ENCODE peak calls at places on chromosomes 7 and 10, in six cellular contexts. R is endothelial cell of umbilical vein, L is hepatocyte, J is heart right ventricle, N is bronchial epithelial cell, H is upper lobe of right lung. P is an unnamed sample.
A peak's percentile ranks its signal among the peaks of the same experiment; 100 is the strongest.

GRCh38 chr10:47277352-47278151 is 22.4 kb upstream of the GDF10 start:
- DNase-seq in R (no peak), J (no peak), L (no peak), N (peak; percentile 66), H (no peak), P (no peak)

GRCh38 chr10:67571503-67571902 is 124.5 kb downstream of the CTNNA3 start:
- DNase-seq in N (no peak), L (no peak), H (no peak), R (no peak), J (no peak), P (no peak)

GRCh38 chr7:42843209-42843800 is 68.6 kb downstream of the C7orf25 start:
- DNase-seq in N (peak; percentile 34), H (peak; percentile 65), J (peak; percentile 22), L (peak; percentile 71), R (peak; percentile 53), P (no peak)

GRCh38 chr7:121937224-121937623 is 64.3 kb downstream of the PTPRZ1 start:
- DNase-seq in R (no peak), N (no peak), L (no peak), J (no peak), H (no peak), P (no peak)

GRCh38 chr10:30184397-30185033 is 125.1 kb upstream of the JCAD start:
- DNase-seq in L (peak; percentile 19), H (no peak), R (no peak), N (no peak), J (no peak), P (no peak)

GRCh38 chr7:73704640-73705550 is 14.6 kb downstream of the STX1A start:
- DNase-seq in J (no peak), R (no peak), N (peak; percentile 83), H (peak; percentile 80), L (peak; percentile 20), P (no peak)

GRCh38 chr7:17532861-17533404 is 234.5 kb downstream of the AHR start:
- DNase-seq in N (peak; percentile 92), H (no peak), J (no peak), L (no peak), R (no peak), P (no peak)

GRCh38 chr7:37285701-37286475 is 162.8 kb downstream of the ELMO1 start:
- DNase-seq in R (peak; percentile 88), J (peak; percentile 29), H (no peak), L (no peak), N (no peak), P (no peak)

GRCh38 chr7:16999541-17000266 is 117.9 kb upstream of the AGR3 start:
- DNase-seq in R (no peak), N (no peak), L (no peak), J (no peak), H (no peak), P (no peak)

GRCh38 chr7:24851791-24852190 is 94.5 kb upstream of the GSDME start:
- DNase-seq in H (no peak), J (no peak), L (no peak), N (peak; percentile 58), R (peak; percentile 29), P (no peak)

GRCh38 chr10:25564351-25564750 is 369.7 kb upstream of the MYO3A start:
- DNase-seq in H (no peak), R (peak; percentile 9), N (no peak), L (no peak), J (no peak), P (no peak)

GRCh38 chr10:13001887-13002212 is 337 bp upstream of the CCDC3 start:
- DNase-seq in L (no peak), H (no peak), J (no peak), R (no peak), N (no peak), P (no peak)
- H3K4me3 ChIP-seq in L (peak overlapping the region; percentile 42), H (peak overlapping the region; percentile 42), J (peak overlapping the region; percentile 51), R (no peak overlapping the region), N (peak overlapping the region; percentile 50), P (no peak overlapping the region)

GRCh38 chr7:3673524-3673923 is 372.5 kb downstream of the SDK1 start:
- DNase-seq in L (peak; percentile 18), R (peak; percentile 25), J (no peak), N (peak; percentile 13), H (peak; percentile 67), P (no peak)
- TF ChIP-seq CTCF in L (peak; percentile 34), R (peak; percentile 54), J (peak; percentile 40), N (peak; percentile 34), H (peak; percentile 43), P (no peak)

DNA sequence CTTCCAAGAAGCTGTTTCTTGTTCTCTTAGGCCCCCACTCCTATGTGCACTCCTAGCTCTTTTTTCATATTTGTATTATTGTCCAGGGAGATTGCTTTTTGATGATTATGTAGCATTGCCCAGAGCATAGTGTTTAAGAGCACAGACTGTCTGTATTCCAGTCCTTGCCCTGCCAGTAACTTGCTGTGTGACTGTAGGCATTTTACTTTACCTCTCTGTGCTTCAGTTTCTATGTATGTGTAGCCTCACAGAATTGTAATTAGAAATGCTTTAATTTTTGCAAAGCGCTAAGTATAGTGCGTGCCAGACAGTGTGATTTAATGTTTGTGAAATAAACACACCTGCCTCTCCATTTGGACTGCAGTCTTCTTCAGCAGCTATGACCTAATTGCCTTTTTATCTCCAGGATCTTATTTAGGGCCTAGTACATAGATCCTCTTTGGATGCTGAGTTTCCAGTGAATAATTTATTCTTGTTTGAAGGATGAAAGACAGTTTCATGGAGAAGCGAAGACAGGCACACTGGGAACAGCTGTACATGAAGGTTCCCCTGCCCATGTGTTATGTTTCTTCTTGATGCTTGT is 1.4 kb downstream of the SEC23IP start:
- DNase-seq in H (no peak), R (no peak), L (no peak), J (no peak), N (no peak), P (no peak)
- H3K4me3 ChIP-seq in H (peak overlapping the region; percentile 63), R (no peak overlapping the region), L (no peak overlapping the region), J (peak overlapping the region; percentile 90), N (no peak overlapping the region), P (peak overlapping the region; percentile 100)

GRCh38 chr10:120011359-120012132 is 119.0 kb downstream of the SEC23IP start:
- DNase-seq in L (no peak), N (no peak), J (no peak), R (no peak), H (no peak), P (no peak)
- TF ChIP-seq CTCF in L (no peak), N (no peak), J (no peak), R (no peak), H (no peak), P (no peak)

GRCh38 chr7:27115161-27116018 is 12.9 kb upstream of the HOXA2 start:
- DNase-seq in H (no peak), R (peak; percentile 81), L (peak; percentile 72), J (no peak), N (no peak), P (no peak)
- H3K4me3 ChIP-seq in H (peak overlapping the region; percentile 65), R (peak overlapping the region; percentile 91), L (peak overlapping the region; percentile 18), J (no peak overlapping the region), N (no peak overlapping the region), P (no peak overlapping the region)

DNA sequence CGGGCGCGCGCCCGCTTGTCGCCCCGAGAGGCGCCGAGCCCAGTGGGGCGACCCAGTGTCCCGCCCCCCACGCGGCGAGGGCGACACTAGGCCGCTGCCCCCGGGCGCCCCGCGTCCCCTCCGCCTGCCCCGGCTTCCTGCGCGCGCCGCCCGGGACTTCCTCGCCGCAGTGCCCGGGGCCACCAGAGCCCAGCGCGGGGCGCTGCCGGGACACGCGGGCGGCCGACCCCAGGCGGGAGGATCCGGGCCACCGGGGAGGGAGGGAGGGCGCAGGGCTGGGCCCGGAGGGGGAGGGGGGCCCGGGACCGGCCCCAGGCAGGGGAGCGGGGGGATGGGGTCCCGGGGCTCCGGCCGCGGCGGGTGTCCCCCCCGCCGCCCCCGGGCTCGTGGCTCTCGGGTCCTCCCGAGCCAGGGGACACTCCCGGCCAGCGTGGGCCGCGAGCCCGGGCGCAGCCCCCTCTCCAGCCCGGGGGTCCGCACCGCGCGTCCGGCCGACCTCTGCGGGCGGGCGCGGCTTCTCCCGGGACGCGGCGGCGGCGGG is 435 bp upstream of the PWWP2B start:
- DNase-seq in R (no peak), H (peak; percentile 89), L (peak; percentile 90), J (peak; percentile 58), N (no peak), P (no peak)
- TF ChIP-seq CTCF in R (no peak), H (peak; percentile 20), L (peak; percentile 24), J (no peak), N (peak; percentile 35), P (no peak)

GRCh38 chr7:85274452-85274851 is 87.6 kb upstream of the SEMA3D start:
- DNase-seq in J (no peak), N (no peak), H (no peak), R (no peak), L (no peak), P (no peak)
- H3K4me3 ChIP-seq in J (no peak overlapping the region), N (no peak overlapping the region), H (no peak overlapping the region), R (no peak overlapping the region), L (no peak overlapping the region), P (no peak overlapping the region)

DNA sequence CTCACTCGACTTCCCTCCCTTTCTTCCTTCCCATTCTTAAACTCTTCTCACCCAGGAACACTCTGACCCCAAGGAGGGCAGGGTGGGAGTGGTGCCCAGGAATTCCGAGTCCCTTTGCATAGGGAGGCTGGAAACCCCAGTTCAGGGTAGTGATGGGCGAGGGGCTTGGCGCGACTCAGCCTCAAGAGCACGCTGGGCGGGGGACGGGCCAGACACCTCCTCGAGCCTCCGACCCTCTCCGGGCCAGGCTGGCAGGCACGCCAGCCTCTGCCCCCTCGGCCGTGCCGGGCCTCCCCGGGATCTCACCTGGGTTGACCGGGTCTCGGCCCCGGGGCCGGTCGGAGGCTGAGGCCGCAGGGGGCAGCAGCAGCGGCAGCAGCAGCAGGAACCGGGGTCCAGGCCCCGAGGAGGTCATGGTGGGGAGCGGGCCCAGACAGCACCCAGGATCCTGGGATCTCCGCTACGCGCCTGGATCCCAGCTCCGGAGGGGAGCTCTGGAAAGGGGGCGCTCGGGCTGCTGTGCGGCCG is 457 bp downstream of the PLOD3 start:
- DNase-seq in H (no peak), N (no peak), L (no peak), J (no peak), R (peak; percentile 21), P (no peak)
- TF ChIP-seq CTCF in H (no peak), N (peak; percentile 2), L (no peak), J (no peak), R (no peak), P (no peak)

GRCh38 chr7:28685291-28685659 is 272.9 kb downstream of the TRIL start:
- DNase-seq in R (no peak), N (no peak), J (peak; percentile 38), L (no peak), H (no peak), P (no peak)

GRCh38 chr7:28685660-28686417 is 272.3 kb downstream of the TRIL start:
- DNase-seq in N (peak; percentile 97), J (peak; percentile 99), L (peak; percentile 95), H (peak; percentile 82), R (peak; percentile 99), P (peak; percentile 99)

GRCh38 chr7:28686418-28686800 is 271.7 kb downstream of the TRIL start:
- DNase-seq in N (peak; percentile 72), H (no peak), L (peak; percentile 69), R (peak; percentile 79), J (peak; percentile 41), P (peak; percentile 59)

GRCh38 chr7:28687631-28688030 is 270.5 kb downstream of the TRIL start:
- DNase-seq in N (no peak), J (no peak), L (no peak), H (no peak), R (peak; percentile 15), P (no peak)

DNA sequence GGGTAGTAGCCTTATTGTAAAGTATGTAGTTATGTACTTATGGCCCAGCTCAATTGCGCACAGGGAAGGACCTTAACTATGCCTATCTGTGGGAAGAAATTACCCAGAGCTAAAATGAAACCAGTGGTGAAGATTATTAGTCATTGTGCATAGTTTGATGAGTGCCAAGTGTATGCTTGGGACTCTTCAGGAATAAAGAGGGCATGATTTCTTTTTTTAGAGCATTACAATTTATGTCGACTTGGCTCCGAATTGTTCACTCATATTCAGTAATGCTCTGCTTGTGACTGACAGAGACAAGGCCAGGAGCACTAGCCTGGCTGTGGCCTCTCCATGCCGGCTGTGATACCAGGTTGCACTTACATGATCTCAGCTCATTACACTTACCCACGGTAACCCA is 269.5 kb downstream of the TRIL start:
- DNase-seq in H (no peak), J (peak; percentile 22), N (peak; percentile 51), R (peak; percentile 49), L (no peak), P (no peak)
- H3K4me3 ChIP-seq in H (no peak overlapping the region), J (peak overlapping the region; percentile 56), N (no peak overlapping the region), R (no peak overlapping the region), L (no peak overlapping the region), P (no peak overlapping the region)

P was measured in HFF-Myc.